ENCODE peak calls at places on chromosome X, in five cellular contexts. One of them, this sample, is unnamed.

GRCh38 chrX:19866626-19867410 is 20.6 kb downstream of the SH3KBP1 start:
- DNase-seq in body of pancreas: no peak
- DNase-seq in spleen: no peak
- DNase-seq in Peyer's patch: no peak
- DNase-seq in upper lobe of left lung: no peak
- DNase-seq in this sample: no peak

GRCh38 chrX:318068-318738 is 393 bp downstream of the GTPBP6 start:
- DNase-seq in body of pancreas: peak; percentile 99
- DNase-seq in spleen: peak; percentile 97
- DNase-seq in Peyer's patch: peak; percentile 98
- DNase-seq in upper lobe of left lung: no peak
- DNase-seq in this sample: peak; percentile 98

GRCh38 chrX:124256209-124256608 is 76.3 kb upstream of the TEX13D start:
- DNase-seq in body of pancreas: no peak
- DNase-seq in spleen: no peak
- DNase-seq in Peyer's patch: no peak
- DNase-seq in upper lobe of left lung: no peak
- DNase-seq in this sample: no peak

GRCh38 chrX:130563476-130563875 is 161.7 kb downstream of the RBMX2 start:
- DNase-seq in body of pancreas: no peak
- DNase-seq in spleen: no peak
- DNase-seq in Peyer's patch: no peak
- DNase-seq in upper lobe of left lung: no peak
- DNase-seq in this sample: no peak

GRCh38 chrX:147646949-147647717 is 264.6 kb upstream of the FMR1 start:
- DNase-seq in body of pancreas: no peak
- DNase-seq in spleen: no peak
- DNase-seq in Peyer's patch: no peak
- DNase-seq in upper lobe of left lung: no peak
- DNase-seq in this sample: no peak

GRCh38 chrX:68829594-68830485 is 1.0 kb downstream of the EFNB1 start:
- DNase-seq in body of pancreas: no peak
- DNase-seq in spleen: no peak
- DNase-seq in Peyer's patch: peak; percentile 64
- DNase-seq in upper lobe of left lung: no peak
- DNase-seq in this sample: no peak

GRCh38 chrX:129360175-129360574 is 163.1 kb downstream of the SMARCA1 start:
- DNase-seq in body of pancreas: peak; percentile 24
- DNase-seq in spleen: no peak
- DNase-seq in Peyer's patch: peak; percentile 45
- DNase-seq in upper lobe of left lung: no peak
- DNase-seq in this sample: peak; percentile 46

GRCh38 chrX:155334486-155335316 is at the start of gene CLIC2:
- DNase-seq in body of pancreas: no peak
- DNase-seq in spleen: no peak
- DNase-seq in Peyer's patch: no peak
- DNase-seq in upper lobe of left lung: no peak
- DNase-seq in this sample: no peak

GRCh38 chrX:103779156-103779555 is 2.5 kb downstream of the PLP1 start:
- DNase-seq in body of pancreas: no peak
- DNase-seq in spleen: no peak
- DNase-seq in Peyer's patch: no peak
- DNase-seq in upper lobe of left lung: no peak
- DNase-seq in this sample: no peak

GRCh38 chrX:55796496-55796895 is 78.9 kb downstream of the RRAGB start:
- DNase-seq in body of pancreas: no peak
- DNase-seq in spleen: no peak
- DNase-seq in Peyer's patch: no peak
- DNase-seq in upper lobe of left lung: no peak
- DNase-seq in this sample: no peak

GRCh38 chrX:42195506-42195905 is 272.2 kb upstream of the CASK start:
- DNase-seq in body of pancreas: no peak
- DNase-seq in spleen: no peak
- DNase-seq in Peyer's patch: no peak
- DNase-seq in upper lobe of left lung: no peak
- DNase-seq in this sample: no peak

GRCh38 chrX:115892787-115893671 is 277.5 kb upstream of the AGTR2 start:
- DNase-seq in body of pancreas: peak; percentile 85
- DNase-seq in spleen: peak; percentile 82
- DNase-seq in Peyer's patch: peak; percentile 66
- DNase-seq in upper lobe of left lung: no peak
- DNase-seq in this sample: no peak

GRCh38 chrX:110143454-110144210 is 140.7 kb downstream of the TMEM164 start:
- DNase-seq in body of pancreas: peak; percentile 28
- DNase-seq in spleen: no peak
- DNase-seq in Peyer's patch: no peak
- DNase-seq in upper lobe of left lung: no peak
- DNase-seq in this sample: no peak

GRCh38 chrX:1853447-1853846 is 238.6 kb downstream of the ASMT start:
- DNase-seq in body of pancreas: no peak
- DNase-seq in spleen: no peak
- DNase-seq in Peyer's patch: no peak
- DNase-seq in upper lobe of left lung: no peak
- DNase-seq in this sample: no peak
- H3K36me3 ChIP-seq in body of pancreas: no peaks in the 10 kb centered on the region
- H3K36me3 ChIP-seq in spleen: no peaks in the 10 kb centered on the region
- H3K36me3 ChIP-seq in Peyer's patch: no peaks in the 10 kb centered on the region
- H3K36me3 ChIP-seq in upper lobe of left lung: no peaks in the 10 kb centered on the region
- H3K36me3 ChIP-seq in this sample: no peaks in the 10 kb centered on the region

GRCh38 chrX:2645563-2645962 is 45.5 kb upstream of the CD99 start:
- DNase-seq in body of pancreas: no peak
- DNase-seq in spleen: no peak
- DNase-seq in Peyer's patch: no peak
- DNase-seq in upper lobe of left lung: no peak
- DNase-seq in this sample: no peak

GRCh38 chrX:2638279-2638678 is 52.8 kb upstream of the CD99 start:
- DNase-seq in body of pancreas: no peak
- DNase-seq in spleen: no peak
- DNase-seq in Peyer's patch: no peak
- DNase-seq in upper lobe of left lung: no peak
- DNase-seq in this sample: no peak

GRCh38 chrX:2640436-2641150 is 50.5 kb upstream of the CD99 start:
- DNase-seq in body of pancreas: no peak
- DNase-seq in spleen: no peak
- DNase-seq in Peyer's patch: no peak
- DNase-seq in upper lobe of left lung: no peak
- DNase-seq in this sample: no peak

GRCh38 chrX:2642146-2642545 is 48.9 kb upstream of the CD99 start:
- DNase-seq in body of pancreas: no peak
- DNase-seq in spleen: no peak
- DNase-seq in Peyer's patch: no peak
- DNase-seq in upper lobe of left lung: no peak
- DNase-seq in this sample: no peak

DNA sequence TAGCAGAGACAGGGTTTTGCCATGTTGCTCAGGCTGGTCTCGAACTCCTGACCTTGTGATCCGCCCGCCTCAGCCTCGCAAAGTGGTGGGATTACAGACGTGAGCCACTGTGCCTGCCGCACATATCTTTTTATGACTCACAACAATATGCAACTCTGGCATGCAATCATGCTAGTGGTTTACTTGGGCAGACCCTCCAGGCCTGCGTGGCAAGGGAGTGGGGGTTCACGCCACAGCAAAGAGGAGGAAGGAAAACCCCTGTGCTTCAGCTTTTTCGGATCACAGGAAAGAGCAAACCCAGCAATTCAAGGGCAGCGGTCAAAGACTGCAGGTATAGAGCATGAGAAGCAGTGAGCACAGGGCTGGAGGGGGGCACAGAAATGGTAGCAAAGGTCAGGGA is 48.3 kb upstream of the CD99 start:
- DNase-seq in body of pancreas: no peak
- DNase-seq in spleen: no peak
- DNase-seq in Peyer's patch: no peak
- DNase-seq in upper lobe of left lung: no peak
- DNase-seq in this sample: no peak
- TF ChIP-seq POLR2A in body of pancreas: no peak
- TF ChIP-seq POLR2A in spleen: no peak
- TF ChIP-seq POLR2A in Peyer's patch: no peak
- TF ChIP-seq POLR2A in upper lobe of left lung: no peak
- TF ChIP-seq POLR2A in this sample: no peak

GRCh38 chrX:7054219-7055206 is 93.0 kb upstream of the STS start:
- DNase-seq in body of pancreas: no peak
- DNase-seq in spleen: no peak
- DNase-seq in Peyer's patch: no peak
- DNase-seq in upper lobe of left lung: no peak
- DNase-seq in this sample: no peak
- H3K36me3 ChIP-seq in body of pancreas: no peaks in the 10 kb centered on the region
- H3K36me3 ChIP-seq in spleen: no peaks in the 10 kb centered on the region
- H3K36me3 ChIP-seq in Peyer's patch: no peaks in the 10 kb centered on the region
- H3K36me3 ChIP-seq in upper lobe of left lung: no peaks in the 10 kb centered on the region
- H3K36me3 ChIP-seq in this sample: no peaks in the 10 kb centered on the region

DNA sequence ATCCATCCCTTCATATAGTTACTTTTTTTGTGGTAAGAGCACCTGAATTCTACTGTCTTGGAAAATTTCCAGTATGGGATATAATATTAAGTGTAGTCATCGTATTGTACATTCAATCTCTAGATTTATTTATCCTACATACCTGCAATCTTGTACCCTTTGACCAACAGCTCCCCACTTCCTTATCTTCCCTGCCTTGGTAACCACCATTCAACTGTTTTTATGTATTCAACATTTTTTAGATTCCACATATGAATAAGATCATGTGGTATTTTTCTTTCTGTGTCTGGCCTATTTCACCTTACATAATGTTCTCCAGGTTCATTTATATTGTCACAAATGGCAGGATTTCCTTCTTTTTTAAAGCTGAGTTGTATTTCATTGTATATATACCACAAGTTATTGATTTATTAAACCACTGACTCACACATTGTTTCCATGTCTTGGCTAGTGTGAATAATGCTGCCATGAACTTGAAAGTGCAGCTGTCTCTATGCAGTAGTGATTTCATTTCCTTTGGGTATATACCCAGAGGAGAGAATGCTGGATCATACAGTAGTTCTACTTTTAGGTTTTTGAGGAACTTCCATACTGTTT is 572.5 kb downstream of the MAGEB5 start:
- DNase-seq in body of pancreas: no peak
- DNase-seq in spleen: no peak
- DNase-seq in Peyer's patch: no peak
- DNase-seq in upper lobe of left lung: no peak
- DNase-seq in this sample: no peak
- TF ChIP-seq POLR2A in body of pancreas: no peak
- TF ChIP-seq POLR2A in spleen: no peak
- TF ChIP-seq POLR2A in Peyer's patch: no peak
- TF ChIP-seq POLR2A in upper lobe of left lung: no peak
- TF ChIP-seq POLR2A in this sample: no peak

GRCh38 chrX:30715976-30716375 is 62.8 kb downstream of the GK start:
- DNase-seq in body of pancreas: no peak
- DNase-seq in spleen: no peak
- DNase-seq in Peyer's patch: no peak
- DNase-seq in upper lobe of left lung: no peak
- DNase-seq in this sample: no peak
- H3K36me3 ChIP-seq in body of pancreas: no peaks in the 10 kb centered on the region
- H3K36me3 ChIP-seq in spleen: no peaks in the 10 kb centered on the region
- H3K36me3 ChIP-seq in Peyer's patch: no peaks in the 10 kb centered on the region
- H3K36me3 ChIP-seq in upper lobe of left lung: no peaks in the 10 kb centered on the region
- H3K36me3 ChIP-seq in this sample: no peaks in the 10 kb centered on the region

GRCh38 chrX:13653022-13653693 is at the start of gene TCEANC:
- DNase-seq in body of pancreas: peak; percentile 98
- DNase-seq in spleen: peak; percentile 99
- DNase-seq in Peyer's patch: peak; percentile 93
- DNase-seq in upper lobe of left lung: peak; percentile 97
- DNase-seq in this sample: peak; percentile 98
- TF ChIP-seq POLR2A in body of pancreas: peak; percentile 75
- TF ChIP-seq POLR2A in spleen: peak; percentile 57
- TF ChIP-seq POLR2A in Peyer's patch: peak; percentile 60
- TF ChIP-seq POLR2A in upper lobe of left lung: no peak
- TF ChIP-seq POLR2A in this sample: peak; percentile 84

GRCh38 chrX:16826207-16826606 is 39.9 kb downstream of the TXLNG start:
- DNase-seq in body of pancreas: no peak
- DNase-seq in spleen: no peak
- DNase-seq in Peyer's patch: no peak
- DNase-seq in upper lobe of left lung: no peak
- DNase-seq in this sample: no peak

GRCh38 chrX:16827225-16827624 is 41.0 kb downstream of the TXLNG start:
- DNase-seq in body of pancreas: no peak
- DNase-seq in spleen: no peak
- DNase-seq in Peyer's patch: no peak
- DNase-seq in upper lobe of left lung: no peak
- DNase-seq in this sample: no peak

GRCh38 chrX:16822723-16823122 is 36.5 kb downstream of the TXLNG start:
- DNase-seq in body of pancreas: no peak
- DNase-seq in spleen: no peak
- DNase-seq in Peyer's patch: no peak
- DNase-seq in upper lobe of left lung: no peak
- DNase-seq in this sample: no peak

GRCh38 chrX:16828126-16828908 is 41.8 kb downstream of the RBBP7 start:
- DNase-seq in body of pancreas: peak; percentile 29
- DNase-seq in spleen: no peak
- DNase-seq in Peyer's patch: no peak
- DNase-seq in upper lobe of left lung: no peak
- DNase-seq in this sample: no peak

GRCh38 chrX:16825306-16826035 is 39.2 kb downstream of the TXLNG start:
- DNase-seq in body of pancreas: no peak
- DNase-seq in spleen: no peak
- DNase-seq in Peyer's patch: no peak
- DNase-seq in upper lobe of left lung: no peak
- DNase-seq in this sample: no peak
- H3K36me3 ChIP-seq in body of pancreas: no peaks in the 10 kb centered on the region
- H3K36me3 ChIP-seq in spleen: no peaks in the 10 kb centered on the region
- H3K36me3 ChIP-seq in Peyer's patch: peaks cover 3% of the 10 kb centered on the region
- H3K36me3 ChIP-seq in upper lobe of left lung: no peaks in the 10 kb centered on the region
- H3K36me3 ChIP-seq in this sample: peaks cover 10% of the 10 kb centered on the region

GRCh38 chrX:46573331-46573895 is at the start of gene CHST7:
- DNase-seq in body of pancreas: peak; percentile 47
- DNase-seq in spleen: peak; percentile 92
- DNase-seq in Peyer's patch: peak; percentile 63
- DNase-seq in upper lobe of left lung: peak; percentile 91
- DNase-seq in this sample: peak; percentile 73
- TF ChIP-seq POLR2A in body of pancreas: no peak
- TF ChIP-seq POLR2A in spleen: no peak
- TF ChIP-seq POLR2A in Peyer's patch: no peak
- TF ChIP-seq POLR2A in upper lobe of left lung: no peak
- TF ChIP-seq POLR2A in this sample: peak; percentile 39

GRCh38 chrX:72272868-72273267 is 4.2 kb downstream of the RPS4X start:
- DNase-seq in body of pancreas: no peak
- DNase-seq in spleen: no peak
- DNase-seq in Peyer's patch: no peak
- DNase-seq in upper lobe of left lung: no peak
- DNase-seq in this sample: no peak
- H3K36me3 ChIP-seq in body of pancreas: no peaks in the 10 kb centered on the region
- H3K36me3 ChIP-seq in spleen: peaks cover 39% of the 10 kb centered on the region
- H3K36me3 ChIP-seq in Peyer's patch: peaks cover 22% of the 10 kb centered on the region
- H3K36me3 ChIP-seq in upper lobe of left lung: peaks cover 6% of the 10 kb centered on the region
- H3K36me3 ChIP-seq in this sample: peaks cover 70% of the 10 kb centered on the region

This sample was measured in right lobe of liver.